ENCODE peak calls at places on chromosomes 7 and 10, in nine cellular contexts. C is hypothalamus; M is NCI-H2107; V is OCI-M1; F is B cell; E is midbrain; Q is lower leg skin; B is stimulated activated CD4-positive, alpha-beta T cell treated with anti-CD3 and anti-CD28 coated beads, Interleukin-2, amount 100 ng/mL, for 24 hours; W is glomerular endothelial cell. I is an unnamed sample.

GRCh38 chr10:34906021-34906965 is 91.2 kb upstream of the PARD3 start:
- DNase-seq in C (no peak), M (peak), V (no peak), F (no peak), E (no peak), Q (peak), B (no peak), W (no peak), I (no peak)

GRCh38 chr7:40194743-40195142 is 59.9 kb downstream of the SUGCT start:
- DNase-seq in C (no peak), M (no peak), V (no peak), F (no peak), E (no peak), Q (no peak), B (no peak), W (no peak), I (no peak)

GRCh38 chr7:27174077-27175004 is at the start of gene HOXA10:
- DNase-seq in C (no peak), M (no peak), V (no peak), F (no peak), E (no peak), Q (peak), B (no peak), W (no peak), I (no peak)

GRCh38 chr10:98339790-98340189 is 71.8 kb upstream of the LOXL4 start:
- DNase-seq in C (no peak), M (no peak), V (no peak), F (no peak), E (no peak), Q (peak), B (no peak), W (no peak), I (no peak)

GRCh38 chr10:51156913-51157312 is 82.6 kb downstream of the PRKG1 start:
- DNase-seq in C (no peak), M (no peak), V (no peak), F (no peak), E (no peak), Q (no peak), B (no peak), W (no peak), I (no peak)

GRCh38 chr7:98872328-98872924 is 2.6 kb upstream of the TMEM130 start:
- DNase-seq in C (no peak), M (no peak), V (peak), F (no peak), E (no peak), Q (peak), B (no peak), W (no peak), I (no peak)

GRCh38 chr7:4282434-4283223 is 399.5 kb upstream of the FOXK1 start:
- DNase-seq in C (no peak), M (no peak), V (no peak), F (no peak), E (no peak), Q (peak), B (no peak), W (no peak), I (no peak)

GRCh38 chr10:17873946-17874345 is 64.8 kb downstream of the MRC1 start:
- DNase-seq in C (no peak), M (no peak), V (no peak), F (no peak), E (no peak), Q (no peak), B (no peak), W (no peak), I (no peak)

GRCh38 chr10:28910960-28911359 is 233.6 kb downstream of the BAMBI start:
- DNase-seq in C (no peak), M (no peak), V (no peak), F (no peak), E (no peak), Q (no peak), B (no peak), W (no peak), I (no peak)

GRCh38 chr10:20622522-20623270 is 274.4 kb downstream of the NEBL start:
- DNase-seq in C (no peak), M (no peak), V (no peak), F (no peak), E (no peak), Q (no peak), B (no peak), W (no peak), I (no peak)

GRCh38 chr10:6095810-6096209 is 7.0 kb downstream of the RBM17 start:
- DNase-seq in C (no peak), M (no peak), V (no peak), F (no peak), E (no peak), Q (no peak), B (no peak), W (no peak), I (no peak)

GRCh38 chr7:18151419-18151818 is 123.8 kb upstream of the PRPS1L1 start:
- DNase-seq in C (no peak), M (no peak), V (peak), F (no peak), E (no peak), Q (no peak), B (no peak), W (no peak), I (no peak)

GRCh38 chr10:59012839-59013238 is 163.6 kb upstream of the PHYHIPL start:
- DNase-seq in C (no peak), M (no peak), V (no peak), F (no peak), E (no peak), Q (no peak), B (no peak), W (no peak), I (no peak)

GRCh38 chr7:111082351-111082750 is 8.6 kb upstream of the LRRN3 start:
- DNase-seq in C (no peak), M (no peak), V (no peak), F (no peak), E (no peak), Q (no peak), B (no peak), W (no peak), I (no peak)

GRCh38 chr7:109964780-109965179 is 1126.1 kb upstream of the LRRN3 start:
- DNase-seq in C (no peak), M (no peak), V (no peak), F (no peak), E (no peak), Q (no peak), B (no peak), W (no peak), I (no peak)

GRCh38 chr7:115559877-115560276 is 470.7 kb downstream of the TFEC start:
- DNase-seq in C (no peak), M (no peak), V (no peak), F (no peak), E (no peak), Q (no peak), B (no peak), W (no peak), I (no peak)

GRCh38 chr7:105454921-105455320 is 66.2 kb upstream of the SRPK2 start:
- DNase-seq in C (no peak), M (no peak), V (no peak), F (no peak), E (no peak), Q (no peak), B (no peak), W (no peak), I (no peak)

GRCh38 chr10:59831658-59832503 is 74.5 kb downstream of the CCDC6 start:
- DNase-seq in C (no peak), M (no peak), V (peak), F (no peak), E (no peak), Q (no peak), B (no peak), W (no peak), I (no peak)

GRCh38 chr7:15007507-15007906 is 105.0 kb upstream of the DGKB start:
- DNase-seq in C (no peak), M (no peak), V (peak), F (no peak), E (no peak), Q (no peak), B (no peak), W (no peak), I (no peak)

GRCh38 chr10:75540357-75541335 is 109.2 kb downstream of the LRMDA start:
- DNase-seq in C (no peak), M (no peak), V (no peak), F (no peak), E (no peak), Q (no peak), B (no peak), W (no peak), I (no peak)

GRCh38 chr7:77691892-77692491 is 4.3 kb upstream of the RSBN1L start:
- DNase-seq in C (no peak), M (no peak), V (no peak), F (no peak), E (no peak), Q (no peak), B (no peak), W (no peak), I (no peak)

GRCh38 chr10:63636812-63637211 is 115.6 kb downstream of the REEP3 start:
- DNase-seq in C (no peak), M (no peak), V (no peak), F (no peak), E (no peak), Q (no peak), B (no peak), W (no peak), I (no peak)

GRCh38 chr7:151769189-151769821 is 107.6 kb downstream of the PRKAG2 start:
- DNase-seq in C (no peak), M (no peak), V (no peak), F (no peak), E (no peak), Q (no peak), B (no peak), W (no peak), I (no peak)

GRCh38 chr10:116836902-116837513 is 12.3 kb upstream of the ENO4 start:
- DNase-seq in C (no peak), M (peak), V (peak), F (no peak), E (no peak), Q (no peak), B (no peak), W (no peak), I (no peak)

GRCh38 chr7:27172823-27173411 is 1.2 kb downstream of the HOXA10 start:
- DNase-seq in C (no peak), M (no peak), V (no peak), F (no peak), E (no peak), Q (peak), B (no peak), W (no peak), I (no peak)

GRCh38 chr7:157177333-157177993 is 38.7 kb downstream of the UBE3C start:
- DNase-seq in C (no peak), M (no peak), V (no peak), F (no peak), E (no peak), Q (no peak), B (no peak), W (no peak), I (no peak)